ENCODE peak calls at places on chromosomes 13 and 19, in four cellular contexts. One of them, this sample, is unnamed.

GRCh38 chr19:45162464-45163143 is 1.8 kb upstream of the NKPD1 start:
- DNase-seq in epithelial cell of esophagus: peak
- DNase-seq in heart left ventricle: no peak
- DNase-seq in body of pancreas: no peak
- DNase-seq in this sample: no peak

GRCh38 chr13:60431108-60431700 is 34.2 kb downstream of the TDRD3 start:
- DNase-seq in epithelial cell of esophagus: peak
- DNase-seq in heart left ventricle: no peak
- DNase-seq in body of pancreas: no peak
- DNase-seq in this sample: peak

GRCh38 chr19:28839455-28839854 is 373.5 kb downstream of the UQCRFS1 start:
- DNase-seq in epithelial cell of esophagus: no peak
- DNase-seq in heart left ventricle: no peak
- DNase-seq in body of pancreas: no peak
- DNase-seq in this sample: no peak

GRCh38 chr19:48683349-48683748 is 10.5 kb upstream of the NTN5 start:
- DNase-seq in epithelial cell of esophagus: peak
- DNase-seq in heart left ventricle: peak
- DNase-seq in body of pancreas: no peak
- DNase-seq in this sample: no peak

GRCh38 chr13:109256866-109257760 is 529.3 kb downstream of the IRS2 start:
- DNase-seq in epithelial cell of esophagus: peak
- DNase-seq in heart left ventricle: no peak
- DNase-seq in body of pancreas: no peak
- DNase-seq in this sample: no peak

GRCh38 chr13:46295531-46296464 is 84.1 kb downstream of the LRRC63 start:
- DNase-seq in epithelial cell of esophagus: peak
- DNase-seq in heart left ventricle: peak
- DNase-seq in body of pancreas: peak
- DNase-seq in this sample: no peak

GRCh38 chr13:99220199-99220931 is 19.7 kb downstream of the UBAC2 start:
- DNase-seq in epithelial cell of esophagus: no peak
- DNase-seq in heart left ventricle: no peak
- DNase-seq in body of pancreas: no peak
- DNase-seq in this sample: no peak

GRCh38 chr19:34254552-34255432 is at the start of gene GARRE1:
- DNase-seq in epithelial cell of esophagus: peak
- DNase-seq in heart left ventricle: peak
- DNase-seq in body of pancreas: peak
- DNase-seq in this sample: peak

GRCh38 chr19:43455321-43456113 is 9.9 kb downstream of the LYPD3 start:
- DNase-seq in epithelial cell of esophagus: peak
- DNase-seq in heart left ventricle: no peak
- DNase-seq in body of pancreas: no peak
- DNase-seq in this sample: no peak

GRCh38 chr13:38575427-38575826 is 111.5 kb upstream of the FREM2 start:
- DNase-seq in epithelial cell of esophagus: no peak
- DNase-seq in heart left ventricle: no peak
- DNase-seq in body of pancreas: no peak
- DNase-seq in this sample: no peak

GRCh38 chr19:6696239-6696820 is 24.1 kb downstream of the C3 start:
- DNase-seq in epithelial cell of esophagus: no peak
- DNase-seq in heart left ventricle: no peak
- DNase-seq in body of pancreas: no peak
- DNase-seq in this sample: no peak

GRCh38 chr19:51101171-51101865 is 6.9 kb downstream of the CTU1 start:
- DNase-seq in epithelial cell of esophagus: no peak
- DNase-seq in heart left ventricle: no peak
- DNase-seq in body of pancreas: peak
- DNase-seq in this sample: no peak

DNA sequence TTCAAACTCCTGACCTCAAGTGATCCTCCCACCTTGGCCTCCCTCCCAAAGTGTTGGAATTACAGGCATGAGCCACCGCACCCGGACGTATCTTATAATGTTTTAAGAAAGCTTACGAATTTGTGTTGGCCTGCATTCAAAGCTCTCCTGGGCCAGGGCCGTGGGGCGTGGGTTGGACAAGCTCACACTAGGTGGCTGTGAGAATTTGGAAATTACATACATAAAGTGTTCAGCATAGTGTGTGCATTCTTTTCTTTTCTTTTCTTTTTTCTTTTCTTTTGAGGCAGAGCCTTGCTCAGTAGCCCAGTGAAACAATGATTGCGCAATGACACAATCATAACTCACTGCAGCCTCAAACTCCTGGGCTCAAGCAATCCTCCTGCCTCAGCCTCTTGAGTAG is 2.6 kb downstream of the ZSWIM4 start:
- DNase-seq in epithelial cell of esophagus: peak
- DNase-seq in heart left ventricle: peak
- DNase-seq in body of pancreas: no peak
- DNase-seq in this sample: no peak
- TF ChIP-seq CTCF in epithelial cell of esophagus: no peak
- TF ChIP-seq CTCF in heart left ventricle: no peak
- TF ChIP-seq CTCF in body of pancreas: no peak
- TF ChIP-seq CTCF in this sample: no peak

DNA sequence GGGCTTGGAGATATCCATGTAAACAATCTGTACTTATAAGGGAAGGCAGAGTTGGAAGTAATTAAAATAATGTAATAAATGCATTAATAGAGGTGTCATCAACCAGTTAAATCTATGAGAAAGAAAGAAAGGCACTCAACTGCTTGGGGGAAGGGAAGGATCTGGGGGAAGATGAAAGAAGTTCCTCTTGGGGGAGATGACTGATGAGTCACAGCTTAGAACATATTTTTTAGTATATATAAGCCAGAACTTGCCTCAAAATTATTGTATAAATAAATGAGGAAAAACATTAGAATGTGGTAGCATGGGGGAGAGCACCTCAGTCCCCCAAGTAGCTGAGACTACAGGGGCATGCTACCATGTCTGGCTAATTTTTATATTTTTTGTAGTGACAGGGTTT is 205.8 kb downstream of the GGACT start:
- DNase-seq in epithelial cell of esophagus: no peak
- DNase-seq in heart left ventricle: no peak
- DNase-seq in body of pancreas: no peak
- DNase-seq in this sample: no peak
- TF ChIP-seq CTCF in epithelial cell of esophagus: no peak
- TF ChIP-seq CTCF in heart left ventricle: no peak
- TF ChIP-seq CTCF in body of pancreas: no peak
- TF ChIP-seq CTCF in this sample: no peak

GRCh38 chr13:70905035-70905434 is 796.8 kb upstream of the KLHL1 start:
- DNase-seq in epithelial cell of esophagus: peak
- DNase-seq in heart left ventricle: no peak
- DNase-seq in body of pancreas: no peak
- DNase-seq in this sample: no peak
- TF ChIP-seq CTCF in epithelial cell of esophagus: no peak
- TF ChIP-seq CTCF in heart left ventricle: no peak
- TF ChIP-seq CTCF in body of pancreas: no peak
- TF ChIP-seq CTCF in this sample: no peak

GRCh38 chr13:53200498-53201453 is 172.2 kb downstream of the OLFM4 start:
- DNase-seq in epithelial cell of esophagus: peak
- DNase-seq in heart left ventricle: peak
- DNase-seq in body of pancreas: peak
- DNase-seq in this sample: peak
- TF ChIP-seq CTCF in epithelial cell of esophagus: peak
- TF ChIP-seq CTCF in heart left ventricle: peak
- TF ChIP-seq CTCF in body of pancreas: peak
- TF ChIP-seq CTCF in this sample: peak

DNA sequence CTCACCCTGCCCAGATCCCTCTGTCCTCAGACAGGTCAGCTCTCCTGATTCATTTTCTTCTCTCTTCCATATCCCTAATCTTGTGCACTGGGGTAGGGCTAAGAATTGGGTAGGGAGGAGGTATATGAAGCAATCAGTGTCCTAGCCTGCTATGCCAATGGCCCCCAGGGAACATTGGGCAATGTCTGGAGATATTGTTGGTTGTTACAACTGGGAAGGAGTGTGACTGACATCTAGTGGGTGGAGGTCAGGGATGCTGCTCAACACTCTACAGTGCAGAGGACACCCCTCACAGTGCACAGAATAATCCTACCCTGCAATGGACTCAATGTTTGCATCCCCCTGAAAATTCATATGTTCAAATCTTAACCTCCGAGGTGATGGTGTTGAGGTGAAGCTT is 57.5 kb downstream of the CPAMD8 start:
- DNase-seq in epithelial cell of esophagus: peak
- DNase-seq in heart left ventricle: no peak
- DNase-seq in body of pancreas: no peak
- DNase-seq in this sample: no peak
- TF ChIP-seq CTCF in epithelial cell of esophagus: peak
- TF ChIP-seq CTCF in heart left ventricle: no peak
- TF ChIP-seq CTCF in body of pancreas: no peak
- TF ChIP-seq CTCF in this sample: no peak

GRCh38 chr13:20973886-20974285 is 71.3 kb upstream of the XPO4 start:
- DNase-seq in epithelial cell of esophagus: no peak
- DNase-seq in heart left ventricle: no peak
- DNase-seq in body of pancreas: no peak
- DNase-seq in this sample: no peak
- TF ChIP-seq CTCF in epithelial cell of esophagus: no peak
- TF ChIP-seq CTCF in heart left ventricle: no peak
- TF ChIP-seq CTCF in body of pancreas: no peak
- TF ChIP-seq CTCF in this sample: no peak

GRCh38 chr13:29959621-29960020 is 109.2 kb upstream of the UBL3 start:
- DNase-seq in epithelial cell of esophagus: no peak
- DNase-seq in heart left ventricle: no peak
- DNase-seq in body of pancreas: no peak
- DNase-seq in this sample: no peak
- TF ChIP-seq CTCF in epithelial cell of esophagus: no peak
- TF ChIP-seq CTCF in heart left ventricle: no peak
- TF ChIP-seq CTCF in body of pancreas: no peak
- TF ChIP-seq CTCF in this sample: no peak

DNA sequence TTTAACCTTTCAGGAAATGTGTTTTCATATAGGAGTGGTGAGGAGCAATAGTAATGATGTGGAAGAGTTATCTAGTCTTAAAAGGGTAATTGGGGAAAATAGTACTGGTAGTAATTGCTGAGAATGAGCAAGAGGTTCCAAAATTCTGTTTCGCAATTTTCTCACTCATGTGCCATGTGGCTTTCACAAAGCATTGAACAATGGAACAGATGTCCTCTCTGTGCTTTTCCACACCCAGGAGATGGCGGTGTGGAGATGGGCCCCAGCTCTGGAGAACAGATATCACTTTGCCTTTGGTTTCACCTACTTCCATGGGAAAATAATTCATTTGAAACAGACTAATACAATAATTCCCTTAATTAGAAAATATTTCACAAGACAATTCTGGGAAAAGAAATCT is 170.0 kb upstream of the SLC10A2 start:
- DNase-seq in epithelial cell of esophagus: peak
- DNase-seq in heart left ventricle: no peak
- DNase-seq in body of pancreas: no peak
- DNase-seq in this sample: no peak
- TF ChIP-seq CTCF in epithelial cell of esophagus: peak
- TF ChIP-seq CTCF in heart left ventricle: no peak
- TF ChIP-seq CTCF in body of pancreas: no peak
- TF ChIP-seq CTCF in this sample: no peak